ENCODE peak calls at places on chromosomes 16 and 17, in five cellular contexts. X is AG09309, M is esophagus squamous epithelium, V is AG04450, D is heart right ventricle. W is an unnamed sample.

GRCh38 chr17:1767358-1767757 is 5.5 kb downstream of the SERPINF1 start:
- DNase-seq in X (no peak), M (no peak), V (no peak), D (no peak), W (no peak)

GRCh38 chr17:1206016-1206787 is 26.4 kb upstream of the ABR start:
- DNase-seq in X (no peak), M (no peak), V (no peak), D (no peak), W (no peak)

GRCh38 chr17:13176436-13176835 is 158.6 kb upstream of the ELAC2 start:
- DNase-seq in X (no peak), M (no peak), V (no peak), D (no peak), W (no peak)

GRCh38 chr16:70779361-70779760 is 21.6 kb downstream of the VAC14 start:
- DNase-seq in X (no peak), M (no peak), V (no peak), D (no peak), W (no peak)

GRCh38 chr17:80770881-80771611 is 220.6 kb upstream of the CHMP6 start:
- DNase-seq in X (no peak), M (no peak), V (no peak), D (no peak), W (no peak)

GRCh38 chr17:75338335-75338734 is 49.1 kb upstream of the SLC25A19 start:
- DNase-seq in X (peak), M (no peak), V (peak), D (no peak), W (no peak)

GRCh38 chr17:538096-538973 is 176.3 kb downstream of the VPS53 start:
- DNase-seq in X (peak), M (no peak), V (peak), D (no peak), W (no peak)

GRCh38 chr16:49537924-49538455 is 164.4 kb downstream of the C16orf78 start:
- DNase-seq in X (no peak), M (no peak), V (no peak), D (no peak), W (no peak)

GRCh38 chr16:13909872-13910303 is 10.1 kb upstream of the ERCC4 start:
- DNase-seq in X (peak), M (no peak), V (peak), D (peak), W (no peak)

GRCh38 chr17:66580601-66581385 is 254.1 kb upstream of the CACNG5 start:
- DNase-seq in X (peak), M (no peak), V (no peak), D (peak), W (no peak)

GRCh38 chr17:66580178-66580577 is 254.7 kb upstream of the CACNG5 start:
- DNase-seq in X (no peak), M (no peak), V (peak), D (peak), W (no peak)

GRCh38 chr17:66577041-66577440 is 257.9 kb upstream of the CACNG5 start:
- DNase-seq in X (no peak), M (no peak), V (no peak), D (no peak), W (no peak)

GRCh38 chr17:66576473-66576872 is 258.4 kb upstream of the CACNG5 start:
- DNase-seq in X (no peak), M (no peak), V (no peak), D (no peak), W (no peak)

DNA sequence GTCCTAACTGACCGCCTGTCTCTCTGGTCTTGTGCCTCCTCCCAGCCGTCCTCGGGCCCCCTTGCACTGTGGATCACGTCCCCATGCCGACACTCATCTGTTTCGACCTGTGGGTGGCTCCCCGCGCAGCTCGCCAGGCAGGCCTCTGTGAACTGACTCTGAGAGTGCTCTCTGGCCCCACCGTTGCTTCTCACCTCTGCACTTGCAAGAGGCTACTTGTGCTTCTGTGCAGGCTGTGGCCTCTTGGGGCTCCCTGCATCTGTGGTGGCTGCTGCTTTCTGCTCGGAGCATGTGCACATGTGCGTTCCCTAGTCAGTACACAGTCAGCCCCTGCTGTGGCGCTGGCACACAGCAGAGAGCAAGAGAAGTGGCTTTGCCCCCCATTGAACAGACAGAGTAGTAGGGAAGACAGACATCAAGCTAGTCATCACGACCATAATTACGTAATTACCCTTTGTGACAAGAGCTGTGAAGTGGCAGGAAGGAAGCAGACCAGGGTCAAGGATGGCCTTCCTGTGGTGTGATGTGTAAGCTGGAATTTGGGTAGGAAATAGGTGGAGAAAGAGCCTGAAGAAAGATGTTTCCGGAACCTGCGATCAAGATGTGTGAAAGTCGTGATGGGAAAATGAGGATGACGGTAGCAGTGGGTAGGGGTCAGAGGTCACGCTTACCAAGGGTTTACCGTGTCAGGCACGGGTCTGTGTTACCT is 256.0 kb upstream of the CACNG5 start:
- DNase-seq in X (no peak), M (no peak), V (no peak), D (no peak), W (no peak)
- TF ChIP-seq CTCF in X (no peak), M (no peak), V (no peak), D (no peak), W (no peak)

GRCh38 chr16:56609463-56609921 is 1.1 kb downstream of the MT2A start:
- DNase-seq in X (peak), M (peak), V (no peak), D (peak), W (no peak)
- TF ChIP-seq CTCF in X (peak), M (peak), V (peak), D (no peak), W (no peak)

DNA sequence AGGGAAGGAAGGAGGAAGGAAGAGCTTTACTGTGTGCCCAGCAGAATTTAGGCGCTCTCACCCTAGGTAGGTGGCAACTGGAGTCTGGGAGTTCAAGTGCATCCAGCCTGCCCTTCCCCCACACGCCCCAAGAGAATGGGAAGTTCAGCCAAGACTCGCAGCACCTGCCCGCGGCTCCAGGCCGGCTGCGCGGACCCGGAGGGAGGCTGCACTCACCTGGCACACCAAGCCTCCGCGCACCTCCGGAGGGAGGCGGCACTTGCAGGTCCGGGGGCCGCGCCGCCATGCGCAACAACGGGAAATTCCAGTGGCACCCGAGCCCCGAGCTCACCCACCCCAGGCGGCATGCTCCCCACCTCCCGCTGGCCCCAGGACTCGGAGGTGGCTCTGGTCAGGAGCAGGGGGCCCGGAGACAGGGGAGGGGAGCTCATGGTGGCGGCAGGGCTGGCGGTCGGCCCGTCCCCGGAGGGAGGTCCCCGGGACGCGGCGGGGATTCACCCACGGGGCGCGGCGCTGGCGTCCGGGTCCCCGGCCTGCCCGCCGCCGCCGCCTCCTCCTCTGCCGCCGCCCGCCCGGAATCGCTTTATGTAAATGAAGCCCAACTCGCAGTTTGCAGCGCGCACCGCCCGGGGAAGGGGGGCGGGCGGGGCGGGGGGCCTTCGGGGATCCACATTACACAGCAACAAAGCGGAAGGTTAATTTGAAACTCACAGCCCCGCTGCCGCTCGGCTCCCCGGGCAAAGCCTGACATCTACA is at the start of gene ZFHX3:
- DNase-seq in X (no peak), M (no peak), V (no peak), D (peak), W (no peak)
- TF ChIP-seq CTCF in X (peak), M (no peak), V (no peak), D (no peak), W (peak)

GRCh38 chr17:73445466-73445865 is 133.7 kb upstream of the CDC42EP4 start:
- DNase-seq in X (no peak), M (no peak), V (no peak), D (no peak), W (no peak)
- TF ChIP-seq CTCF in X (no peak), M (no peak), V (no peak), D (no peak), W (no peak)

GRCh38 chr17:56653877-56654276 is 60.4 kb downstream of the NOG start:
- DNase-seq in X (no peak), M (no peak), V (no peak), D (no peak), W (no peak)
- TF ChIP-seq CTCF in X (peak), M (peak), V (peak), D (no peak), W (peak)

DNA sequence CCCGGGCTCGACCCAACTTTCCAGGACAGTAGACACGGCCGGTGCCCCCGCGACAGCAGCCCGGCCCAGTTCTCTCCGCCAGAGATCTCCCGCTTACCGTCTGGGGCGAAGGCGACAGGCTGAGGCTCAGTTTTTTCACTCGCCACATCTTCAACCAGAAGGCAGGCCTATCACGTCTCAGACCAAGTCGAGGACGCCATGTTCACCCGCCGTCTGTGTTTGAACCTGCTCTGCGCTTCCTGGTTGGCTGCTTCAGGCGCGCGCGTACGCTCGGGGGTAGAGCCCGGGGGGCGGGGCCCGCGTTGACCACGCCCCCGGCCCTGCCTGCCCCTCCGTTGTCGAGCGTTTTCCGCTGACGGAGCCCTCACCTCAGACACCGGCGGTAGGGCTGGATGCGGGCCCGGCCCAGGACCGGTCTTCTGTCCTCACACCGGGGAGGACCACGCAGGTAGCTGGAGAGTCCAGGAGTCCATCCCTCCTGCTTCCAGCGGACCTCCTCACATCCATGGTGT is at the start of gene SPAG5:
- DNase-seq in X (peak), M (peak), V (peak), D (peak), W (peak)
- TF ChIP-seq CTCF in X (no peak), M (no peak), V (no peak), D (no peak), W (no peak)

W was measured in AG09319.